ENCODE peak calls at places on chromosomes 16 and 17, in eight cellular contexts. One of them, this sample, is unnamed.
A peak's percentile ranks its signal among the peaks of the same experiment; 100 is the strongest.

GRCh38 chr16:74439685-74440084 is 18.4 kb upstream of the CLEC18B start:
- DNase-seq in Daoy: no peak
- DNase-seq in B cell: no peak
- DNase-seq in stimulated activated CD8-positive, alpha-beta memory T cell treated with anti-CD3 and anti-CD28 coated beads, Interleukin-4, amount 100 ng/mL, for 1 hour: no peak
- DNase-seq in thoracic aorta: no peak
- DNase-seq in GF-D8: no peak
- DNase-seq in PC-9: no peak
- DNase-seq in activated naive CD4-positive, alpha-beta T cell treated with anti-CD3 and anti-CD28 coated beads, Interleukin-2, amount 10 ng/mL, durations not matched to agents 7 days and 5 days: no peak
- DNase-seq in this sample: no peak

GRCh38 chr17:33864758-33865229 is 390.3 kb upstream of the CCL2 start:
- DNase-seq in activated naive CD4-positive, alpha-beta T cell treated with anti-CD3 and anti-CD28 coated beads, Interleukin-2, amount 10 ng/mL, durations not matched to agents 7 days and 5 days: no peak
- DNase-seq in PC-9: no peak
- DNase-seq in thoracic aorta: no peak
- DNase-seq in GF-D8: no peak
- DNase-seq in B cell: no peak
- DNase-seq in Daoy: no peak
- DNase-seq in stimulated activated CD8-positive, alpha-beta memory T cell treated with anti-CD3 and anti-CD28 coated beads, Interleukin-4, amount 100 ng/mL, for 1 hour: no peak
- DNase-seq in this sample: no peak

GRCh38 chr16:3681206-3681605 is 26.7 kb downstream of the DNASE1 start:
- DNase-seq in activated naive CD4-positive, alpha-beta T cell treated with anti-CD3 and anti-CD28 coated beads, Interleukin-2, amount 10 ng/mL, durations not matched to agents 7 days and 5 days: no peak
- DNase-seq in GF-D8: no peak
- DNase-seq in Daoy: no peak
- DNase-seq in thoracic aorta: no peak
- DNase-seq in B cell: no peak
- DNase-seq in PC-9: no peak
- DNase-seq in stimulated activated CD8-positive, alpha-beta memory T cell treated with anti-CD3 and anti-CD28 coated beads, Interleukin-4, amount 100 ng/mL, for 1 hour: no peak
- DNase-seq in this sample: no peak

GRCh38 chr17:34382586-34383224 is 19.7 kb upstream of the CCL1 start:
- DNase-seq in stimulated activated CD8-positive, alpha-beta memory T cell treated with anti-CD3 and anti-CD28 coated beads, Interleukin-4, amount 100 ng/mL, for 1 hour: no peak
- DNase-seq in GF-D8: no peak
- DNase-seq in Daoy: peak; percentile 88
- DNase-seq in activated naive CD4-positive, alpha-beta T cell treated with anti-CD3 and anti-CD28 coated beads, Interleukin-2, amount 10 ng/mL, durations not matched to agents 7 days and 5 days: peak; percentile 37
- DNase-seq in PC-9: no peak
- DNase-seq in thoracic aorta: no peak
- DNase-seq in B cell: no peak
- DNase-seq in this sample: peak; percentile 96

GRCh38 chr16:70592106-70592571 is 54.2 kb upstream of the IL34 start:
- DNase-seq in activated naive CD4-positive, alpha-beta T cell treated with anti-CD3 and anti-CD28 coated beads, Interleukin-2, amount 10 ng/mL, durations not matched to agents 7 days and 5 days: no peak
- DNase-seq in B cell: no peak
- DNase-seq in stimulated activated CD8-positive, alpha-beta memory T cell treated with anti-CD3 and anti-CD28 coated beads, Interleukin-4, amount 100 ng/mL, for 1 hour: no peak
- DNase-seq in PC-9: peak; percentile 42
- DNase-seq in Daoy: peak; percentile 17
- DNase-seq in thoracic aorta: no peak
- DNase-seq in GF-D8: no peak
- DNase-seq in this sample: no peak

GRCh38 chr16:56617212-56618085 is 8.1 kb upstream of the MT1E start:
- DNase-seq in thoracic aorta: no peak
- DNase-seq in Daoy: no peak
- DNase-seq in PC-9: no peak
- DNase-seq in activated naive CD4-positive, alpha-beta T cell treated with anti-CD3 and anti-CD28 coated beads, Interleukin-2, amount 10 ng/mL, durations not matched to agents 7 days and 5 days: peak; percentile 78
- DNase-seq in GF-D8: no peak
- DNase-seq in B cell: no peak
- DNase-seq in stimulated activated CD8-positive, alpha-beta memory T cell treated with anti-CD3 and anti-CD28 coated beads, Interleukin-4, amount 100 ng/mL, for 1 hour: no peak
- DNase-seq in this sample: no peak

GRCh38 chr17:38719284-38719942 is 10.7 kb upstream of the CISD3 start:
- DNase-seq in stimulated activated CD8-positive, alpha-beta memory T cell treated with anti-CD3 and anti-CD28 coated beads, Interleukin-4, amount 100 ng/mL, for 1 hour: no peak
- DNase-seq in Daoy: no peak
- DNase-seq in B cell: no peak
- DNase-seq in GF-D8: no peak
- DNase-seq in thoracic aorta: no peak
- DNase-seq in activated naive CD4-positive, alpha-beta T cell treated with anti-CD3 and anti-CD28 coated beads, Interleukin-2, amount 10 ng/mL, durations not matched to agents 7 days and 5 days: no peak
- DNase-seq in PC-9: no peak
- DNase-seq in this sample: no peak

GRCh38 chr16:48676836-48677235 is 66.9 kb upstream of the N4BP1 start:
- DNase-seq in PC-9: no peak
- DNase-seq in thoracic aorta: no peak
- DNase-seq in stimulated activated CD8-positive, alpha-beta memory T cell treated with anti-CD3 and anti-CD28 coated beads, Interleukin-4, amount 100 ng/mL, for 1 hour: no peak
- DNase-seq in Daoy: no peak
- DNase-seq in B cell: no peak
- DNase-seq in activated naive CD4-positive, alpha-beta T cell treated with anti-CD3 and anti-CD28 coated beads, Interleukin-2, amount 10 ng/mL, durations not matched to agents 7 days and 5 days: no peak
- DNase-seq in GF-D8: no peak
- DNase-seq in this sample: no peak

GRCh38 chr17:7561589-7562207 is at the start of gene SENP3:
- DNase-seq in thoracic aorta: no peak
- DNase-seq in activated naive CD4-positive, alpha-beta T cell treated with anti-CD3 and anti-CD28 coated beads, Interleukin-2, amount 10 ng/mL, durations not matched to agents 7 days and 5 days: peak; percentile 92
- DNase-seq in PC-9: peak; percentile 91
- DNase-seq in stimulated activated CD8-positive, alpha-beta memory T cell treated with anti-CD3 and anti-CD28 coated beads, Interleukin-4, amount 100 ng/mL, for 1 hour: peak; percentile 69
- DNase-seq in B cell: peak; percentile 98
- DNase-seq in GF-D8: peak; percentile 31
- DNase-seq in Daoy: peak; percentile 95
- DNase-seq in this sample: peak; percentile 89

GRCh38 chr17:71484546-71484945 is 636.3 kb upstream of the SOX9 start:
- DNase-seq in Daoy: no peak
- DNase-seq in GF-D8: no peak
- DNase-seq in B cell: no peak
- DNase-seq in stimulated activated CD8-positive, alpha-beta memory T cell treated with anti-CD3 and anti-CD28 coated beads, Interleukin-4, amount 100 ng/mL, for 1 hour: no peak
- DNase-seq in thoracic aorta: no peak
- DNase-seq in PC-9: no peak
- DNase-seq in activated naive CD4-positive, alpha-beta T cell treated with anti-CD3 and anti-CD28 coated beads, Interleukin-2, amount 10 ng/mL, durations not matched to agents 7 days and 5 days: no peak
- DNase-seq in this sample: no peak

GRCh38 chr17:50495217-50495823 is 12.9 kb upstream of the MYCBPAP start:
- DNase-seq in stimulated activated CD8-positive, alpha-beta memory T cell treated with anti-CD3 and anti-CD28 coated beads, Interleukin-4, amount 100 ng/mL, for 1 hour: no peak
- DNase-seq in thoracic aorta: no peak
- DNase-seq in PC-9: no peak
- DNase-seq in B cell: no peak
- DNase-seq in GF-D8: no peak
- DNase-seq in activated naive CD4-positive, alpha-beta T cell treated with anti-CD3 and anti-CD28 coated beads, Interleukin-2, amount 10 ng/mL, durations not matched to agents 7 days and 5 days: no peak
- DNase-seq in Daoy: no peak
- DNase-seq in this sample: no peak

GRCh38 chr17:19644493-19645210 is 3.9 kb upstream of the ALDH3A2 start:
- DNase-seq in GF-D8: no peak
- DNase-seq in thoracic aorta: no peak
- DNase-seq in PC-9: no peak
- DNase-seq in B cell: no peak
- DNase-seq in stimulated activated CD8-positive, alpha-beta memory T cell treated with anti-CD3 and anti-CD28 coated beads, Interleukin-4, amount 100 ng/mL, for 1 hour: no peak
- DNase-seq in Daoy: no peak
- DNase-seq in activated naive CD4-positive, alpha-beta T cell treated with anti-CD3 and anti-CD28 coated beads, Interleukin-2, amount 10 ng/mL, durations not matched to agents 7 days and 5 days: no peak
- DNase-seq in this sample: no peak

GRCh38 chr17:79789943-79790804 is 6.7 kb downstream of the CBX8 start:
- DNase-seq in B cell: peak; percentile 72
- DNase-seq in activated naive CD4-positive, alpha-beta T cell treated with anti-CD3 and anti-CD28 coated beads, Interleukin-2, amount 10 ng/mL, durations not matched to agents 7 days and 5 days: no peak
- DNase-seq in GF-D8: no peak
- DNase-seq in thoracic aorta: no peak
- DNase-seq in stimulated activated CD8-positive, alpha-beta memory T cell treated with anti-CD3 and anti-CD28 coated beads, Interleukin-4, amount 100 ng/mL, for 1 hour: no peak
- DNase-seq in PC-9: peak; percentile 50
- DNase-seq in Daoy: peak; percentile 58
- DNase-seq in this sample: no peak

GRCh38 chr17:16942141-16943031 is 29.5 kb downstream of the TNFRSF13B start:
- DNase-seq in GF-D8: no peak
- DNase-seq in PC-9: no peak
- DNase-seq in B cell: no peak
- DNase-seq in thoracic aorta: no peak
- DNase-seq in stimulated activated CD8-positive, alpha-beta memory T cell treated with anti-CD3 and anti-CD28 coated beads, Interleukin-4, amount 100 ng/mL, for 1 hour: no peak
- DNase-seq in Daoy: no peak
- DNase-seq in activated naive CD4-positive, alpha-beta T cell treated with anti-CD3 and anti-CD28 coated beads, Interleukin-2, amount 10 ng/mL, durations not matched to agents 7 days and 5 days: no peak
- DNase-seq in this sample: no peak

GRCh38 chr17:7548585-7549400 is at the start of gene TNFSF12:
- DNase-seq in activated naive CD4-positive, alpha-beta T cell treated with anti-CD3 and anti-CD28 coated beads, Interleukin-2, amount 10 ng/mL, durations not matched to agents 7 days and 5 days: peak; percentile 82
- DNase-seq in thoracic aorta: no peak
- DNase-seq in GF-D8: no peak
- DNase-seq in B cell: peak; percentile 62
- DNase-seq in PC-9: peak; percentile 48
- DNase-seq in Daoy: peak; percentile 49
- DNase-seq in stimulated activated CD8-positive, alpha-beta memory T cell treated with anti-CD3 and anti-CD28 coated beads, Interleukin-4, amount 100 ng/mL, for 1 hour: no peak
- DNase-seq in this sample: peak; percentile 54

GRCh38 chr17:77462101-77462500 is 321.3 kb downstream of the SEC14L1 start:
- DNase-seq in stimulated activated CD8-positive, alpha-beta memory T cell treated with anti-CD3 and anti-CD28 coated beads, Interleukin-4, amount 100 ng/mL, for 1 hour: no peak
- DNase-seq in PC-9: no peak
- DNase-seq in B cell: peak; percentile 78
- DNase-seq in Daoy: no peak
- DNase-seq in thoracic aorta: no peak
- DNase-seq in activated naive CD4-positive, alpha-beta T cell treated with anti-CD3 and anti-CD28 coated beads, Interleukin-2, amount 10 ng/mL, durations not matched to agents 7 days and 5 days: peak; percentile 67
- DNase-seq in GF-D8: no peak
- DNase-seq in this sample: peak; percentile 52

This sample was measured in DND-41.